ENCODE peak calls at places on chromosomes 13 and 19, in five cellular contexts. One of them, this sample, is unnamed.

GRCh38 chr13:93789058-93789457 is 562.5 kb downstream of the GPC6 start:
- DNase-seq in K562: no peak
- DNase-seq in GM12878: no peak
- DNase-seq in HepG2: no peak
- DNase-seq in SK-N-SH: no peak
- DNase-seq in this sample: no peak

GRCh38 chr13:28650284-28650683 is 8.6 kb upstream of the POMP start:
- DNase-seq in K562: no peak
- DNase-seq in SK-N-SH: no peak
- DNase-seq in HepG2: no peak
- DNase-seq in GM12878: no peak
- DNase-seq in this sample: no peak

GRCh38 chr19:17687857-17688784 is at the start of gene UNC13A:
- DNase-seq in SK-N-SH: peak
- DNase-seq in HepG2: no peak
- DNase-seq in K562: peak
- DNase-seq in GM12878: no peak
- DNase-seq in this sample: peak

GRCh38 chr19:15623711-15624318 is 8.8 kb downstream of the CYP4F8 start:
- DNase-seq in GM12878: no peak
- DNase-seq in SK-N-SH: no peak
- DNase-seq in K562: peak
- DNase-seq in HepG2: no peak
- DNase-seq in this sample: no peak

GRCh38 chr19:38291855-38292254 is 12.2 kb upstream of the C19orf33 start:
- DNase-seq in SK-N-SH: no peak
- DNase-seq in K562: no peak
- DNase-seq in HepG2: no peak
- DNase-seq in GM12878: no peak
- DNase-seq in this sample: no peak

GRCh38 chr13:110279684-110280083 is 27.3 kb downstream of the COL4A1 start:
- DNase-seq in GM12878: no peak
- DNase-seq in HepG2: no peak
- DNase-seq in K562: no peak
- DNase-seq in SK-N-SH: no peak
- DNase-seq in this sample: no peak

GRCh38 chr13:30429721-30430694 is 7.7 kb downstream of the UBE2L5 start:
- DNase-seq in K562: peak
- DNase-seq in SK-N-SH: no peak
- DNase-seq in HepG2: no peak
- DNase-seq in GM12878: peak
- DNase-seq in this sample: no peak

GRCh38 chr19:40805258-40805868 is 6.4 kb downstream of the EGLN2 start:
- DNase-seq in K562: no peak
- DNase-seq in HepG2: no peak
- DNase-seq in GM12878: no peak
- DNase-seq in SK-N-SH: no peak
- DNase-seq in this sample: no peak

GRCh38 chr13:111203742-111204386 is 88.8 kb downstream of the ARHGEF7 start:
- DNase-seq in HepG2: no peak
- DNase-seq in K562: no peak
- DNase-seq in GM12878: no peak
- DNase-seq in SK-N-SH: no peak
- DNase-seq in this sample: no peak

GRCh38 chr19:42386974-42387707 is 3.0 kb downstream of the CNFN start:
- DNase-seq in K562: peak
- DNase-seq in GM12878: no peak
- DNase-seq in SK-N-SH: peak
- DNase-seq in HepG2: peak
- DNase-seq in this sample: peak

GRCh38 chr13:75318138-75318833 is 163.7 kb downstream of the TBC1D4 start:
- DNase-seq in SK-N-SH: no peak
- DNase-seq in HepG2: no peak
- DNase-seq in K562: no peak
- DNase-seq in GM12878: no peak
- DNase-seq in this sample: no peak

GRCh38 chr13:39527961-39528720 is 74.9 kb downstream of the LHFPL6 start:
- DNase-seq in HepG2: no peak
- DNase-seq in K562: no peak
- DNase-seq in GM12878: no peak
- DNase-seq in SK-N-SH: peak
- DNase-seq in this sample: no peak

GRCh38 chr19:5222821-5223321 is 117.7 kb downstream of the PTPRS start:
- DNase-seq in K562: no peak
- DNase-seq in SK-N-SH: no peak
- DNase-seq in GM12878: no peak
- DNase-seq in HepG2: no peak
- DNase-seq in this sample: no peak

GRCh38 chr13:59480857-59481256 is 682.9 kb downstream of the DIAPH3 start:
- DNase-seq in GM12878: no peak
- DNase-seq in K562: no peak
- DNase-seq in SK-N-SH: peak
- DNase-seq in HepG2: no peak
- DNase-seq in this sample: no peak

GRCh38 chr13:113565526-113566226 is 18.9 kb upstream of the TFDP1 start:
- DNase-seq in GM12878: no peak
- DNase-seq in SK-N-SH: no peak
- DNase-seq in K562: no peak
- DNase-seq in HepG2: no peak
- DNase-seq in this sample: no peak

GRCh38 chr19:50361290-50362029 is 4.0 kb downstream of the NAPSA start:
- DNase-seq in SK-N-SH: no peak
- DNase-seq in HepG2: no peak
- DNase-seq in GM12878: no peak
- DNase-seq in K562: peak
- DNase-seq in this sample: no peak

GRCh38 chr13:31920301-31920818 is 111.2 kb upstream of the FRY start:
- DNase-seq in HepG2: no peak
- DNase-seq in GM12878: no peak
- DNase-seq in SK-N-SH: no peak
- DNase-seq in K562: no peak
- DNase-seq in this sample: peak

GRCh38 chr13:99388334-99388923 is 81.2 kb upstream of the GPR183 start:
- DNase-seq in GM12878: no peak
- DNase-seq in HepG2: no peak
- DNase-seq in SK-N-SH: no peak
- DNase-seq in K562: no peak
- DNase-seq in this sample: no peak
- TF ChIP-seq GABPA in GM12878: no peak
- TF ChIP-seq GABPA in HepG2: no peak
- TF ChIP-seq GABPA in SK-N-SH: no peak
- TF ChIP-seq GABPA in K562: no peak
- TF ChIP-seq GABPA in this sample: no peak

DNA sequence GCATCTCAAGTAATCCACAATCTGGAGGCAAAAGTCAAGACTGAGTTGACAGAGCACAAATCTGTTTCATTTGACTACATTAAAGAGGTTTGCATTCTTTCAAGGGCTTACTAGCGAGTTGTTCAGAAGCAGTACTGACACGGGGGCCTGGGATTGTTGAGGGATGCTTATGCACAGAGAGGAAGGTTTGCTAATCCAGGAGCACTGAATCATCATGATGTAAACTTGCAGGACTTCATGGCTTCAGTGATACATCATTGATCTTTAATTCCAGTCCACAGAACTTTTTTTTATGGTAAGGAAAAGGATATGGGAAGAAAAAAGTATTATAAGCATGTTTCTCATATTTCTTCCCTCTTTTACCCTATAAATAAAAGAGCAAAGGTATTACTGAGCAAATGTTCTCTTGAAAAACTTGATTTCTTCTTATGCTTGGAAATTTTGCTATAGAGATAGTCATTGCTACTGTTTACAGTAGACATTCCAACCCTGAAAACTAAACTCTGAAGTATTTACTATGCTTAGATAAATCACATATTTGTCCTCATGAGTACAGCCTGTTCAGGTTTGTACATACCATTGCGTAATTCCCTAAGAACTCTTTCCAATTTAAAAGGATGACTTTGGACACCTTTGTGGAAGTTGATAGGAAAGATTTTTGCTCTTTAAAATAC is 65.8 kb upstream of the KPNA3 start:
- DNase-seq in K562: no peak
- DNase-seq in SK-N-SH: no peak
- DNase-seq in GM12878: no peak
- DNase-seq in HepG2: peak
- DNase-seq in this sample: no peak
- TF ChIP-seq POLR2AphosphoS5 in K562: no peak
- TF ChIP-seq POLR2AphosphoS5 in SK-N-SH: no peak
- TF ChIP-seq POLR2AphosphoS5 in GM12878: no peak
- TF ChIP-seq POLR2AphosphoS5 in HepG2: no peak
- TF ChIP-seq POLR2AphosphoS5 in this sample: no peak

DNA sequence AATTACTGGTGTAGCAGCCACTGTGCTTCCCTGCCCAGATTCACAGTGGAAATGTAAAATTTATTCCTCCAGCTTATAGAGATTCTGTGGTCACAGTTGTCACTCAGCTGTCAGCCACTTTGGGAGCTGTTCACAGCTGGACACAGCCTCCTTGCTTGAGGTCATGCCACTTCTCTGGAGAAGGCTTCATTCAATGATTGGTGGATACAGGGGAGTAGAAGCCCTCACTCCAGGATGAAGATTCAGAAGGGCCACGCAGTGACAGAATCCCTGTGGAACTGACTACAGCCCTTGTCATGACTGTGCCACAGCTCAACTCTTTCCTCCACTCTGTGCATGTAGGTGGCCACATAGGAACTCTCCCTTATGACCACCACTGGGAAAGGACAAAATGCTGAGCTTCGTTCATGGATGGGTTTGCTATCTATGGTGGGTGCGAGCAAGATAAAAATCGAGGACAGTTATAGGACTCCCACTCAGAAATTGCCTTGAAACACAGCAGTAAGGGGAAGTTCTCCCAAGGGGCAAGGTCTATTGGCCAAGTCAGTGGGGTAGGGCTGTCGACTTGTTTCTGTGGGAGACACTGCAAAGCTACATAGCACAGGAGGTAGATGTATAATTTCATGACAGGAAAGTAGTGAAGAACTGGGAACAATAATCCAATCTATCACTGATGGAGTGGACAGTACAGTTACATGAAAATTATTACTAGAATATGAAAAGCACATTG is 98.7 kb downstream of the CCNA1 start:
- DNase-seq in SK-N-SH: no peak
- DNase-seq in K562: no peak
- DNase-seq in GM12878: no peak
- DNase-seq in HepG2: no peak
- DNase-seq in this sample: peak
- TF ChIP-seq GABPA in SK-N-SH: no peak
- TF ChIP-seq GABPA in K562: no peak
- TF ChIP-seq GABPA in GM12878: no peak
- TF ChIP-seq GABPA in HepG2: no peak
- TF ChIP-seq GABPA in this sample: no peak

DNA sequence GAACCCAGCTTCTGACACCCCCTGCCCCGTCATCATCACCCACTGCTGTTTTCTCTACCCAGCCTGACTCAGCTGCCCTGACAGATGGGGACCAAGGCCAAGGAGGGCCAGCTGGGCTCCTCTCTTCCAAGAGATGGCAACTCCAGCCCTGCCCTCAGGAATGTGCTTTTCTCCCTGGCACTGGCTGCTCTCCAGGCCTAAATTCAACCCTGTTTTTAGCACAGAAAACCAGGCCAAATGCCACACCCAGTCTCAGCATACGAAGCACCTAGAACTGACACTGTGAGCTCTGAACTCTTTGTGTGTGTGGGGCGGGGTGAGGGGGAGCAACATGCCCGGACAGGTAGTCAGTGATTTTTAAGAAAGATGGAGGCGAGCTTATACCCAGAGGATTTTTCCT is 23.4 kb upstream of the IGFL1 start:
- DNase-seq in SK-N-SH: no peak
- DNase-seq in HepG2: no peak
- DNase-seq in GM12878: no peak
- DNase-seq in K562: no peak
- DNase-seq in this sample: no peak
- TF ChIP-seq POLR2AphosphoS5 in SK-N-SH: no peak
- TF ChIP-seq POLR2AphosphoS5 in HepG2: no peak
- TF ChIP-seq POLR2AphosphoS5 in GM12878: no peak
- TF ChIP-seq POLR2AphosphoS5 in K562: no peak
- TF ChIP-seq POLR2AphosphoS5 in this sample: no peak